ENCODE peak calls at places on chromosomes 4 and X, in six cellular contexts. N, O, Z, T, W and V are unnamed samples.

GRCh38 chr4:183333983-183334382 is 11.8 kb upstream of the CLDN24 start:
- DNase-seq in W (no peak), Z (no peak), O (no peak), T (no peak), N (no peak), V (no peak)

GRCh38 chrX:72282302-72282701 is 5.3 kb upstream of the RPS4X start:
- DNase-seq in Z (no peak), O (no peak), W (no peak), N (no peak), T (no peak), V (no peak)

GRCh38 chr4:66899422-66900065 is 645.8 kb downstream of the CENPC start:
- DNase-seq in T (no peak), N (no peak), O (no peak), W (no peak), Z (no peak), V (peak; percentile 84)

GRCh38 chrX:8273451-8273894 is 102.4 kb upstream of the VCX2 start:
- DNase-seq in O (no peak), T (no peak), N (no peak), Z (no peak), W (no peak), V (no peak)

GRCh38 chr4:95580226-95580625 is 31.5 kb upstream of the UNC5C start:
- DNase-seq in N (no peak), W (no peak), T (no peak), Z (no peak), O (no peak), V (no peak)

GRCh38 chrX:128754130-128754529 is 701.9 kb upstream of the ACTRT1 start:
- DNase-seq in O (no peak), W (no peak), N (no peak), T (no peak), Z (no peak), V (no peak)

GRCh38 chrX:40012800-40013682 is 84.7 kb downstream of the BCOR start:
- DNase-seq in Z (peak; percentile 64), N (peak; percentile 51), O (peak; percentile 70), T (peak; percentile 61), W (no peak), V (no peak)

GRCh38 chrX:2654436-2655340 is 36.4 kb upstream of the CD99 start:
- DNase-seq in T (no peak), O (peak; percentile 64), W (no peak), Z (no peak), N (no peak), V (no peak)

GRCh38 chrX:43655151-43655676 is 885 bp upstream of the MAOA start:
- DNase-seq in N (no peak), Z (peak; percentile 32), O (peak; percentile 50), W (no peak), T (no peak), V (peak; percentile 74)

GRCh38 chrX:110204986-110205385 is 112.9 kb downstream of the AMMECR1 start:
- DNase-seq in W (peak; percentile 62), T (no peak), Z (peak; percentile 70), O (no peak), N (no peak), V (no peak)

GRCh38 chrX:6782831-6783230 is 247.9 kb upstream of the VCX3A start:
- DNase-seq in N (no peak), O (no peak), W (no peak), T (no peak), Z (no peak), V (no peak)

GRCh38 chr4:25842229-25842840 is 20.5 kb downstream of the SEL1L3 start:
- DNase-seq in N (peak; percentile 83), Z (no peak), W (no peak), O (no peak), T (peak; percentile 60), V (no peak)

GRCh38 chr4:30362436-30362835 is 357.7 kb upstream of the PCDH7 start:
- DNase-seq in T (no peak), W (no peak), Z (no peak), N (no peak), O (no peak), V (no peak)

GRCh38 chr4:156228706-156229105 is 275.0 kb upstream of the CTSO start:
- DNase-seq in W (peak; percentile 44), T (no peak), Z (no peak), N (no peak), O (no peak), V (no peak)

GRCh38 chrX:123739474-123739873 is 6.6 kb upstream of the THOC2 start:
- DNase-seq in T (no peak), O (no peak), Z (no peak), N (no peak), W (no peak), V (no peak)

GRCh38 chrX:50769389-50770063 is 44.5 kb downstream of the SHROOM4 start:
- DNase-seq in O (no peak), N (no peak), W (no peak), Z (no peak), T (no peak), V (no peak)

GRCh38 chrX:23901805-23902204 is 5.9 kb downstream of the APOO start:
- DNase-seq in Z (peak; percentile 87), T (peak; percentile 51), N (peak; percentile 42), O (peak; percentile 39), W (no peak), V (no peak)

GRCh38 chr4:7324651-7325121 is 110.0 kb downstream of the PSAPL1 start:
- DNase-seq in O (no peak), T (no peak), Z (no peak), N (no peak), W (no peak), V (peak; percentile 51)

GRCh38 chr4:151646322-151646721 is 114.5 kb downstream of the GATB start:
- DNase-seq in W (no peak), O (no peak), T (no peak), Z (no peak), N (no peak), V (no peak)

GRCh38 chr4:62407534-62407933 is 1207.4 kb downstream of the ADGRL3 start:
- DNase-seq in Z (no peak), O (no peak), T (no peak), N (no peak), W (no peak), V (no peak)

GRCh38 chr4:80321776-80322175 is 13.8 kb upstream of the CFAP299 start:
- DNase-seq in Z (no peak), T (no peak), O (no peak), W (no peak), N (no peak), V (no peak)

GRCh38 chr4:112086036-112086434 is 59.2 kb upstream of the FAM241A start:
- DNase-seq in W (no peak), O (no peak), T (no peak), Z (no peak), N (no peak), V (no peak)

GRCh38 chrX:46381630-46382029 is 163.6 kb downstream of the ZNF674 start:
- DNase-seq in W (no peak), T (peak; percentile 28), O (no peak), Z (no peak), N (peak; percentile 39), V (no peak)

GRCh38 chrX:39642071-39642470 is 455.7 kb downstream of the BCOR start:
- DNase-seq in O (no peak), Z (peak; percentile 1), W (no peak), N (no peak), T (no peak), V (no peak)

GRCh38 chr4:114561590-114561989 is 37.0 kb upstream of the UGT8 start:
- DNase-seq in N (no peak), O (peak; percentile 69), W (no peak), T (no peak), Z (no peak), V (no peak)

GRCh38 chrX:81957900-81958545 is 756.1 kb downstream of the SH3BGRL start:
- DNase-seq in Z (no peak), W (no peak), O (no peak), N (no peak), T (peak; percentile 29), V (no peak)

GRCh38 chrX:16970977-16971376 is 24.5 kb downstream of the REPS2 start:
- DNase-seq in N (no peak), Z (peak; percentile 62), W (no peak), T (no peak), O (no peak), V (no peak)

GRCh38 chr4:40388248-40388647 is 53.1 kb downstream of the CHRNA9 start:
- DNase-seq in N (no peak), Z (no peak), O (no peak), W (no peak), T (no peak), V (no peak)

GRCh38 chrX:54817220-54817820 is 9.8 kb downstream of the MAGED2 start:
- DNase-seq in Z (peak; percentile 3), N (no peak), W (no peak), O (no peak), T (peak; percentile 1), V (no peak)

DNA sequence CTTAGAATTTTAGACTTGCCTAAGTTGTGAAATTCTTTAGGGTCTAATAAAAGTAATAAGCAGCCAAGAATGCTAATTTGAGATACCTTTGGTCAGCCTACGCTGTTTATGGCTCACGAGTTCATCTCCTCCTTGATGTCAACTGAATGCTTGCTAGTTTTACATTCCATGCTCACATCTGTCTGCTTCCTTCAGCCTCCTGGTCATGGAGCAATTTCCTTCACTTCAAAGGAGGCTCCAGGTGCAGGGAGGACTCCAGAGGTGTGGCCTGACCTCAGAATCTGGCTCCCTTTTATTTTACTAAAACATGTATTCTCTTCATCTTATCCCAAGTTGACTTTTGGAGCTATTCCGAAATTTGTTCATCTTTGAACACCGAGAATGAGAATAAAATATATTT is 23.3 kb upstream of the LNX1 start:
- DNase-seq in T (no peak), N (no peak), W (no peak), O (peak; percentile 38), Z (no peak), V (no peak)
- TF ChIP-seq CTCF in T (no peak), N (no peak), W (no peak), O (no peak), Z (no peak), V (peak; percentile 25)

GRCh38 chr4:92091335-92091734 is 212.4 kb upstream of the GRID2 start:
- DNase-seq in W (no peak), Z (no peak), T (no peak), O (no peak), N (no peak), V (no peak)
- TF ChIP-seq CTCF in W (no peak), Z (peak; percentile 14), T (no peak), O (no peak), N (no peak), V (peak; percentile 16)

DNA sequence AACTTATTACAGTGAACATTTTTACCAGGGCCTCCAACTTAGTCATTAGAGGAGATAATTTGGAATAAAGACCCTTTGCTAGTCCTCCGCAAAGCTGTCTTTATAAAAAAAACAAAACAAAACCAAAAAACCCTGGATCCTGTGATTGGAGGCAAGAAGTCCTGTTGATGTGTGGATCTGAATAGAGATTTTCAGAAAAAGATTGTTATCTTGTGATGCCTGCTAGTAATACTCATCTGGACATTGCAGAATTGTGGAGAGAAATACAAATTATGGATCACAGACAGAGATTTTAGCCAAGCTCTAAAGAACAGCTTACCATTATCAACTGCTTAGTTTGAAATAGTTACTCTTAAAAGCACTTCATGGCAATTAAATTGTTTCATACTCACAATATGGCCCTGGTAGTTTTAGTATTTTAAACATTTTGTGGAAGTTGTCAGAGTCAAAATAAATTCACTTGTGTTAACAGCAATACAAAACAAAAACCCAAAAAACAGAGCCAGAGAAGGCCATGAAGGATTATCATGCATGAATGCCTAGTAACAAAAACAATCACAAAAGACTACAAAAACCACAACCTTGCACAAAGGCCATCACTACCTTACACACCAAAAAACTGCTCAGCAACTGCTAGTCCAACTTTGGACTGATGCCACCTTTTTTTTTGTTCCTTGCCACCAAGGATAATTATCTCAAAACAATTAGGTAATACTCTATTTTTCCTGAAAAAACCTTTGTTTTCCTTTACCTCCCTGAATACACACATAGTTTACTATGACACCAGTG is 514.5 kb upstream of the SLIT2 start:
- DNase-seq in W (no peak), O (no peak), N (no peak), Z (no peak), T (no peak), V (no peak)
- TF ChIP-seq CTCF in W (no peak), O (no peak), N (no peak), Z (no peak), T (no peak), V (no peak)

GRCh38 chr4:98476891-98477290 is 181.5 kb downstream of the TSPAN5 start:
- DNase-seq in T (no peak), N (no peak), O (no peak), W (no peak), Z (no peak), V (no peak)
- TF ChIP-seq CTCF in T (no peak), N (no peak), O (no peak), W (no peak), Z (no peak), V (no peak)